ENCODE peak calls at places on chromosomes 1 and 21, in ten cellular contexts. F is colonic mucosa, H is right lobe of liver, T is Calu3, A is glutamatergic neuron, M is tibial artery, K is left ventricle myocardium inferior, J is A549, E is foreskin fibroblast, G is fibroblast of the aortic adventitia. S is an unnamed sample.

GRCh38 chr1:1013922-1014617 is 773 bp downstream of the ISG15 start:
- DNase-seq in F (no peak), H (no peak), T (no peak), A (no peak), M (no peak), K (no peak), J (no peak), E (peak), G (no peak), S (peak)

GRCh38 chr1:8706995-8707396 is 110.4 kb downstream of the RERE start:
- DNase-seq in F (no peak), H (no peak), T (no peak), A (no peak), M (no peak), K (no peak), J (peak), E (no peak), G (peak), S (no peak)

GRCh38 chr1:62362061-62362951 is 43.1 kb upstream of the KANK4 start:
- DNase-seq in F (no peak), H (no peak), T (no peak), A (no peak), M (no peak), K (no peak), J (no peak), E (no peak), G (no peak), S (no peak)

GRCh38 chr1:167706363-167706762 is 15.4 kb upstream of the MPZL1 start:
- DNase-seq in F (no peak), H (no peak), T (no peak), A (no peak), M (no peak), K (no peak), J (no peak), E (no peak), G (no peak), S (no peak)

GRCh38 chr1:161098161-161099068 is at the start of gene KLHDC9:
- DNase-seq in F (peak), H (peak), T (peak), A (peak), M (peak), K (peak), J (peak), E (peak), G (peak), S (peak)

GRCh38 chr1:59814901-59815825 is at the start of gene HOOK1:
- DNase-seq in F (peak), H (peak), T (peak), A (no peak), M (no peak), K (no peak), J (no peak), E (peak), G (no peak), S (no peak)

GRCh38 chr21:41923641-41924342 is 30.0 kb downstream of the C2CD2 start:
- DNase-seq in F (no peak), H (no peak), T (no peak), A (no peak), M (peak), K (peak), J (no peak), E (peak), G (peak), S (no peak)

GRCh38 chr1:208985231-208985630 is 598.3 kb upstream of the CAMK1G start:
- DNase-seq in F (no peak), H (no peak), T (no peak), A (no peak), M (no peak), K (no peak), J (no peak), E (no peak), G (peak), S (no peak)

GRCh38 chr1:47752560-47752959 is 244.6 kb downstream of the TRABD2B start:
- DNase-seq in F (no peak), H (no peak), T (no peak), A (no peak), M (peak), K (no peak), J (no peak), E (no peak), G (no peak), S (no peak)

GRCh38 chr1:112905420-112906154 is 50.4 kb downstream of the SLC16A1 start:
- DNase-seq in F (peak), H (no peak), T (peak), A (no peak), M (no peak), K (no peak), J (no peak), E (no peak), G (peak), S (no peak)

GRCh38 chr1:161487483-161487827 is 17.8 kb upstream of the FCGR2A start:
- DNase-seq in F (peak), H (no peak), T (no peak), A (no peak), M (no peak), K (peak), J (no peak), E (peak), G (peak), S (no peak)

GRCh38 chr1:149903836-149904491 is 4.6 kb downstream of the BOLA1 start:
- DNase-seq in F (no peak), H (no peak), T (no peak), A (no peak), M (no peak), K (no peak), J (no peak), E (no peak), G (no peak), S (no peak)

GRCh38 chr1:244450597-244451538 is 841 bp downstream of the ADSS2 start:
- DNase-seq in F (peak), H (peak), T (peak), A (peak), M (peak), K (peak), J (peak), E (peak), G (peak), S (peak)

GRCh38 chr1:10663668-10664035 is 132.8 kb downstream of the CASZ1 start:
- DNase-seq in F (no peak), H (peak), T (no peak), A (peak), M (peak), K (peak), J (no peak), E (peak), G (no peak), S (no peak)

GRCh38 chr1:92538413-92539061 is 51.8 kb upstream of the GFI1 start:
- DNase-seq in F (no peak), H (no peak), T (no peak), A (no peak), M (no peak), K (no peak), J (no peak), E (no peak), G (peak), S (peak)

GRCh38 chr21:34845521-34846213 is 176.9 kb downstream of the CLIC6 start:
- DNase-seq in F (peak), H (no peak), T (peak), A (no peak), M (no peak), K (no peak), J (no peak), E (peak), G (peak), S (peak)

GRCh38 chr1:236636017-236636416 is 31.7 kb upstream of the HEATR1 start:
- DNase-seq in F (no peak), H (no peak), T (no peak), A (no peak), M (no peak), K (no peak), J (no peak), E (no peak), G (no peak), S (no peak)

GRCh38 chr1:183593356-183593755 is 3.1 kb upstream of the NCF2 start:
- DNase-seq in F (no peak), H (no peak), T (no peak), A (no peak), M (no peak), K (no peak), J (no peak), E (no peak), G (no peak), S (no peak)

GRCh38 chr1:33080885-33081553 is at the start of gene AZIN2:
- DNase-seq in F (peak), H (peak), T (peak), A (peak), M (peak), K (peak), J (peak), E (peak), G (peak), S (peak)

GRCh38 chr21:21631961-21632360 is 633.8 kb downstream of the NCAM2 start:
- DNase-seq in F (no peak), H (no peak), T (no peak), A (no peak), M (no peak), K (no peak), J (no peak), E (peak), G (peak), S (no peak)

GRCh38 chr1:201022824-201023516 is 544 bp downstream of the KIF21B start:
- DNase-seq in F (peak), H (no peak), T (no peak), A (peak), M (no peak), K (no peak), J (no peak), E (no peak), G (no peak), S (no peak)

GRCh38 chr1:160542303-160542945 is 19.4 kb upstream of the SLAMF6 start:
- DNase-seq in F (no peak), H (no peak), T (peak), A (no peak), M (no peak), K (no peak), J (peak), E (no peak), G (no peak), S (no peak)

GRCh38 chr1:34749983-34750382 is 4.9 kb upstream of the GJB5 start:
- DNase-seq in F (no peak), H (no peak), T (no peak), A (no peak), M (no peak), K (no peak), J (no peak), E (no peak), G (no peak), S (no peak)

GRCh38 chr1:52798331-52798730 is 44.2 kb upstream of the ZYG11A start:
- DNase-seq in F (no peak), H (no peak), T (no peak), A (no peak), M (no peak), K (no peak), J (no peak), E (no peak), G (no peak), S (no peak)

GRCh38 chr1:89701746-89702241 is 68.9 kb downstream of the LRRC8C start:
- DNase-seq in F (no peak), H (no peak), T (no peak), A (no peak), M (no peak), K (no peak), J (no peak), E (peak), G (peak), S (no peak)

GRCh38 chr1:223540485-223541106 is 124.9 kb downstream of the CAPN8 start:
- DNase-seq in F (no peak), H (no peak), T (no peak), A (no peak), M (peak), K (no peak), J (no peak), E (no peak), G (no peak), S (no peak)

GRCh38 chr1:92482404-92482664 is 4.4 kb downstream of the GFI1 start:
- DNase-seq in F (no peak), H (no peak), T (peak), A (no peak), M (no peak), K (no peak), J (no peak), E (no peak), G (no peak), S (no peak)

GRCh38 chr1:100134872-100135271 is 1.9 kb downstream of the TRMT13 start:
- DNase-seq in F (no peak), H (no peak), T (no peak), A (no peak), M (no peak), K (no peak), J (no peak), E (no peak), G (peak), S (no peak)
- TF ChIP-seq CTCF in F (no peak), H (no peak), T (no peak), A (no peak), M (no peak), K (no peak), J (no peak), E (no peak), G (no peak), S (no peak)

GRCh38 chr1:216193839-216194443 is 229.3 kb downstream of the USH2A start:
- DNase-seq in F (no peak), H (no peak), T (peak), A (no peak), M (no peak), K (no peak), J (no peak), E (no peak), G (no peak), S (no peak)
- TF ChIP-seq CTCF in F (no peak), H (no peak), T (peak), A (no peak), M (no peak), K (no peak), J (no peak), E (no peak), G (peak), S (no peak)

GRCh38 chr21:32096411-32096810 is 182.4 kb downstream of the MIS18A start:
- DNase-seq in F (no peak), H (no peak), T (peak), A (no peak), M (no peak), K (no peak), J (peak), E (no peak), G (peak), S (peak)
- TF ChIP-seq CTCF in F (no peak), H (peak), T (peak), A (peak), M (no peak), K (peak), J (peak), E (peak), G (peak), S (peak)

GRCh38 chr1:147850737-147851136 is 51.9 kb upstream of the GJA8 start:
- DNase-seq in F (no peak), H (no peak), T (no peak), A (no peak), M (no peak), K (no peak), J (no peak), E (no peak), G (no peak), S (no peak)
- TF ChIP-seq CTCF in F (no peak), H (no peak), T (no peak), A (no peak), M (no peak), K (no peak), J (no peak), E (no peak), G (no peak), S (no peak)

GRCh38 chr1:155324717-155325595 is 4.3 kb downstream of the RUSC1 start:
- DNase-seq in F (peak), H (peak), T (peak), A (peak), M (peak), K (peak), J (peak), E (peak), G (peak), S (peak)
- TF ChIP-seq CTCF in F (no peak), H (peak), T (peak), A (peak), M (peak), K (peak), J (peak), E (peak), G (peak), S (no peak)

DNA sequence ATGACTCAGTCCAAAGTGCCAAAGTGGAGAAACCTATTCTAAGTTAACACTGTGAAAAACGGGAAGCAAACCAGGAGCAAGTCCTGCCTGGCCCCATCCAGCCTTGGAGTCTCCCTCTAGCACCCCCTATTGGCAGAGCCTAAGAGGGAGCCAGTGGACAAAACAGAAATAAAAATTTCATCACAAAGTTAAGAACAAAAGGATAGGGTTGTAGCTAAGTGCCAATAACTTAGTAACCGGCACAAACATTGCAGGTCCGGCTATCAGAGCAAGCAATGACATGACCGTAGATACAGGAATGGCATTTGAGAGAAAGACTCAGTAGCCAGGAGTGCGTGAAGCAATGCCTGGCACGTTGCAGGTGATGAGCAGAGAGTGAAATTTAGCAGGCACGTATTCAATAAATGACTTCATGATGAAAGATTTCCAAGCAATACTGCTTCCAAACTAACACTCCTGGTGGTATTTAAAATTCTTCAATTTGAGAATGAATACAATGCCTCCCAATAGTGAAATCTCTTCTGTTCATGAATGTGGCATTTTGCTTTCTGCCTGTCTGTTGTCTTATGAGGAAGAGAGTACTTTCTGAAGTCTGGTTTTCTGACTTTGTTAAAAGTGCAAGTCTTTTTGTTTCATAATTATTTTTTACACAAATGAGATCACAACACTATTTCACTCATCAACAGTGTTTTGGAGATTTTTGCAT is 391.0 kb downstream of the OMA1 start:
- DNase-seq in F (no peak), H (peak), T (peak), A (peak), M (no peak), K (peak), J (peak), E (no peak), G (no peak), S (peak)
- TF ChIP-seq CTCF in F (peak), H (peak), T (peak), A (peak), M (peak), K (peak), J (no peak), E (peak), G (peak), S (no peak)

GRCh38 chr1:6081901-6082300 is 36.2 kb downstream of the KCNAB2 start:
- DNase-seq in F (no peak), H (no peak), T (no peak), A (no peak), M (no peak), K (no peak), J (no peak), E (no peak), G (no peak), S (no peak)

GRCh38 chr1:6080469-6080868 is 34.8 kb downstream of the KCNAB2 start:
- DNase-seq in F (no peak), H (no peak), T (peak), A (no peak), M (no peak), K (no peak), J (peak), E (no peak), G (no peak), S (no peak)

GRCh38 chr1:6083801-6084467 is 38.2 kb downstream of the KCNAB2 start:
- DNase-seq in F (no peak), H (no peak), T (no peak), A (no peak), M (no peak), K (no peak), J (no peak), E (peak), G (peak), S (no peak)

GRCh38 chr1:6083385-6083784 is 37.7 kb downstream of the KCNAB2 start:
- DNase-seq in F (no peak), H (no peak), T (no peak), A (no peak), M (no peak), K (no peak), J (no peak), E (no peak), G (no peak), S (no peak)

GRCh38 chr1:6082430-6082971 is 36.8 kb downstream of the KCNAB2 start:
- DNase-seq in F (no peak), H (no peak), T (peak), A (no peak), M (no peak), K (no peak), J (no peak), E (peak), G (peak), S (no peak)
- TF ChIP-seq CTCF in F (no peak), H (peak), T (peak), A (no peak), M (no peak), K (peak), J (no peak), E (peak), G (peak), S (no peak)

GRCh38 chr1:58626293-58626692 is 49.2 kb upstream of the TACSTD2 start:
- DNase-seq in F (no peak), H (no peak), T (no peak), A (no peak), M (no peak), K (no peak), J (no peak), E (no peak), G (no peak), S (no peak)
- TF ChIP-seq CTCF in F (no peak), H (no peak), T (no peak), A (no peak), M (no peak), K (no peak), J (no peak), E (no peak), G (no peak), S (no peak)

GRCh38 chr1:228166170-228166936 is 749 bp downstream of the IBA57 start:
- DNase-seq in F (peak), H (peak), T (peak), A (peak), M (peak), K (peak), J (peak), E (peak), G (peak), S (peak)
- TF ChIP-seq CTCF in F (peak), H (peak), T (peak), A (no peak), M (peak), K (peak), J (peak), E (peak), G (peak), S (no peak)

S was measured in GM20000.